ENCODE peak calls at places on chromosome 16, in four cellular contexts. One of them, this sample, is unnamed.

GRCh38 chr16:88974641-88975215 is 2.3 kb downstream of the CBFA2T3 start:
- DNase-seq in heart right ventricle: no peak
- DNase-seq in glutamatergic neuron: no peak
- DNase-seq in naive thymus-derived CD4-positive, alpha-beta T cell: no peak
- DNase-seq in this sample: no peak

GRCh38 chr16:48158296-48158695 is 2.5 kb upstream of the ABCC12 start:
- DNase-seq in naive thymus-derived CD4-positive, alpha-beta T cell: no peak
- DNase-seq in glutamatergic neuron: no peak
- DNase-seq in heart right ventricle: no peak
- DNase-seq in this sample: no peak

GRCh38 chr16:83802135-83802534 is 5.6 kb upstream of the HSBP1 start:
- DNase-seq in glutamatergic neuron: no peak
- DNase-seq in heart right ventricle: no peak
- DNase-seq in naive thymus-derived CD4-positive, alpha-beta T cell: no peak
- DNase-seq in this sample: no peak

GRCh38 chr16:67029249-67030096 is 524 bp downstream of the CBFB start:
- DNase-seq in naive thymus-derived CD4-positive, alpha-beta T cell: peak
- DNase-seq in heart right ventricle: peak
- DNase-seq in glutamatergic neuron: peak
- DNase-seq in this sample: peak

GRCh38 chr16:81446318-81447275 is 2.0 kb downstream of the CMIP start:
- DNase-seq in glutamatergic neuron: no peak
- DNase-seq in heart right ventricle: no peak
- DNase-seq in naive thymus-derived CD4-positive, alpha-beta T cell: peak
- DNase-seq in this sample: no peak

GRCh38 chr16:70769131-70769530 is 31.8 kb downstream of the VAC14 start:
- DNase-seq in naive thymus-derived CD4-positive, alpha-beta T cell: no peak
- DNase-seq in glutamatergic neuron: no peak
- DNase-seq in heart right ventricle: no peak
- DNase-seq in this sample: no peak

GRCh38 chr16:48910214-48910613 is 300.2 kb upstream of the N4BP1 start:
- DNase-seq in heart right ventricle: no peak
- DNase-seq in naive thymus-derived CD4-positive, alpha-beta T cell: no peak
- DNase-seq in glutamatergic neuron: no peak
- DNase-seq in this sample: no peak

GRCh38 chr16:68412061-68412460 is 36.2 kb downstream of the SMPD3 start:
- DNase-seq in heart right ventricle: no peak
- DNase-seq in glutamatergic neuron: no peak
- DNase-seq in naive thymus-derived CD4-positive, alpha-beta T cell: no peak
- DNase-seq in this sample: no peak

GRCh38 chr16:67509016-67509415 is 19.6 kb upstream of the RIPOR1 start:
- DNase-seq in naive thymus-derived CD4-positive, alpha-beta T cell: peak
- DNase-seq in heart right ventricle: no peak
- DNase-seq in glutamatergic neuron: no peak
- DNase-seq in this sample: no peak

GRCh38 chr16:70746040-70746707 is 54.8 kb downstream of the VAC14 start:
- DNase-seq in glutamatergic neuron: no peak
- DNase-seq in heart right ventricle: no peak
- DNase-seq in naive thymus-derived CD4-positive, alpha-beta T cell: no peak
- DNase-seq in this sample: no peak

This sample was measured in D341Med.